ENCODE peak calls at places on chromosomes 6 and 20, in eight cellular contexts. C, H, W, M, D, S, X and V are unnamed samples.

GRCh38 chr20:34875657-34876160 is 703 bp upstream of the ACSS2 start:
- DNase-seq in C (no peak), H (no peak), W (no peak), M (no peak), D (no peak), S (no peak), X (no peak), V (no peak)

GRCh38 chr6:24026050-24026449 is 100.0 kb upstream of the NRSN1 start:
- DNase-seq in C (no peak), H (no peak), W (no peak), M (no peak), D (no peak), S (no peak), X (no peak), V (no peak)

GRCh38 chr20:59823860-59824259 is 109.6 kb downstream of the SYCP2 start:
- DNase-seq in C (no peak), H (no peak), W (no peak), M (no peak), D (no peak), S (no peak), X (no peak), V (no peak)

GRCh38 chr20:51064160-51064559 is 41.3 kb upstream of the KCNG1 start:
- DNase-seq in C (no peak), H (peak; percentile 11), W (no peak), M (no peak), D (no peak), S (no peak), X (no peak), V (no peak)

GRCh38 chr6:127812985-127813681 is 87.7 kb downstream of the THEMIS start:
- DNase-seq in C (no peak), H (peak; percentile 49), W (no peak), M (no peak), D (no peak), S (no peak), X (no peak), V (no peak)

GRCh38 chr6:87421576-87421975 is 13.8 kb downstream of the CFAP206 start:
- DNase-seq in C (no peak), H (no peak), W (no peak), M (no peak), D (no peak), S (no peak), X (no peak), V (no peak)

GRCh38 chr20:38751360-38751976 is 3.2 kb downstream of the ACTR5 start:
- DNase-seq in C (no peak), H (peak; percentile 12), W (peak; percentile 39), M (no peak), D (peak; percentile 4), S (peak; percentile 62), X (peak; percentile 68), V (no peak)

GRCh38 chr6:149862901-149863595 is 1.1 kb downstream of the LRP11 start:
- DNase-seq in C (no peak), H (peak; percentile 49), W (peak; percentile 93), M (peak; percentile 81), D (no peak), S (peak; percentile 87), X (peak; percentile 81), V (peak; percentile 57)

GRCh38 chr20:47032969-47033578 is 138.4 kb downstream of the EYA2 start:
- DNase-seq in C (no peak), H (no peak), W (no peak), M (no peak), D (no peak), S (no peak), X (no peak), V (no peak)

GRCh38 chr6:108560463-108561308 is at the start of gene FOXO3:
- DNase-seq in C (no peak), H (peak; percentile 55), W (peak; percentile 92), M (peak; percentile 89), D (no peak), S (peak; percentile 96), X (peak; percentile 89), V (peak; percentile 72)

GRCh38 chr20:11451793-11452291 is 465.9 kb upstream of the BTBD3 start:
- DNase-seq in C (no peak), H (no peak), W (no peak), M (no peak), D (no peak), S (peak; percentile 41), X (no peak), V (no peak)

GRCh38 chr20:23640873-23641667 is 3.3 kb upstream of the CST3 start:
- DNase-seq in C (no peak), H (no peak), W (no peak), M (no peak), D (no peak), S (no peak), X (no peak), V (no peak)

GRCh38 chr6:42177514-42178364 is 4.6 kb downstream of the GUCA1A start:
- DNase-seq in C (no peak), H (peak; percentile 35), W (no peak), M (peak; percentile 53), D (no peak), S (no peak), X (no peak), V (no peak)

GRCh38 chr6:156437084-156437879 is 339.9 kb upstream of the ARID1B start:
- DNase-seq in C (no peak), H (no peak), W (no peak), M (no peak), D (no peak), S (no peak), X (no peak), V (no peak)

GRCh38 chr6:43768983-43769525 is 957 bp upstream of the VEGFA start:
- DNase-seq in C (no peak), H (no peak), W (peak; percentile 95), M (no peak), D (no peak), S (peak; percentile 97), X (peak; percentile 58), V (no peak)

GRCh38 chr20:45419188-45420091 is 3.5 kb downstream of the PIGT start:
- DNase-seq in C (peak; percentile 89), H (peak; percentile 32), W (peak; percentile 96), M (no peak), D (no peak), S (peak; percentile 97), X (peak; percentile 99), V (peak; percentile 91)

GRCh38 chr6:151765444-151765886 is 42.0 kb upstream of the ESR1 start:
- DNase-seq in C (peak; percentile 89), H (peak; percentile 52), W (peak; percentile 77), M (peak; percentile 67), D (peak; percentile 22), S (peak; percentile 93), X (peak; percentile 75), V (peak; percentile 31)

GRCh38 chr6:12008366-12009179 is 3.5 kb upstream of the HIVEP1 start:
- DNase-seq in C (no peak), H (peak; percentile 87), W (peak; percentile 71), M (peak; percentile 90), D (peak; percentile 75), S (peak; percentile 84), X (peak; percentile 79), V (peak; percentile 51)

GRCh38 chr6:155195903-155196302 is 67.9 kb upstream of the CLDN20 start:
- DNase-seq in C (no peak), H (no peak), W (no peak), M (no peak), D (no peak), S (no peak), X (no peak), V (no peak)

GRCh38 chr6:56659721-56660373 is 17.2 kb upstream of the DST start:
- DNase-seq in C (no peak), H (no peak), W (no peak), M (no peak), D (no peak), S (no peak), X (no peak), V (no peak)

GRCh38 chr6:131532476-131533108 is 40.4 kb upstream of the ARG1 start:
- DNase-seq in C (no peak), H (peak; percentile 72), W (no peak), M (no peak), D (no peak), S (no peak), X (peak; percentile 44), V (no peak)